ENCODE peak calls at places on chromosome 4, in six cellular contexts. Q, I, C, P, K and D are unnamed samples.
A peak's percentile ranks its signal among the peaks of the same experiment; 100 is the strongest.

GRCh38 chr4:3206439-3207100 is 42.4 kb upstream of the MSANTD1 start:
- DNase-seq in Q (no peak), I (no peak), C (no peak), P (peak; percentile 40), K (no peak), D (no peak)

GRCh38 chr4:187598246-187598645 is 397.3 kb upstream of the ZFP42 start:
- DNase-seq in Q (no peak), I (no peak), C (no peak), P (no peak), K (no peak), D (no peak)

GRCh38 chr4:15756361-15756861 is 21.7 kb upstream of the CD38 start:
- DNase-seq in Q (no peak), I (no peak), C (no peak), P (no peak), K (peak; percentile 33), D (no peak)

GRCh38 chr4:104491826-104492771 is 2.6 kb downstream of the CXXC4 start:
- DNase-seq in Q (no peak), I (no peak), C (no peak), P (no peak), K (peak; percentile 3), D (no peak)

GRCh38 chr4:1812720-1813119 is 19.6 kb downstream of the FGFR3 start:
- DNase-seq in Q (no peak), I (no peak), C (no peak), P (no peak), K (no peak), D (no peak)

GRCh38 chr4:84389406-84389805 is 109.7 kb downstream of the NKX6-1 start:
- DNase-seq in Q (no peak), I (no peak), C (no peak), P (no peak), K (peak; percentile 23), D (no peak)

GRCh38 chr4:138222041-138222440 is 20.1 kb downstream of the SLC7A11 start:
- DNase-seq in Q (no peak), I (no peak), C (no peak), P (no peak), K (peak; percentile 83), D (peak; percentile 70)

GRCh38 chr4:38529189-38530115 is 134.5 kb upstream of the KLF3 start:
- DNase-seq in Q (no peak), I (peak; percentile 20), C (peak; percentile 63), P (no peak), K (no peak), D (no peak)

GRCh38 chr4:145285928-145286327 is 105.5 kb upstream of the OTUD4 start:
- DNase-seq in Q (no peak), I (no peak), C (no peak), P (no peak), K (peak; percentile 83), D (no peak)

GRCh38 chr4:19993222-19993621 is 258.5 kb upstream of the SLIT2 start:
- DNase-seq in Q (no peak), I (no peak), C (no peak), P (no peak), K (peak; percentile 67), D (no peak)

GRCh38 chr4:183658362-183659028 is 490 bp downstream of the RWDD4 start:
- DNase-seq in Q (no peak), I (peak; percentile 32), C (peak; percentile 74), P (peak; percentile 67), K (peak; percentile 59), D (no peak)

GRCh38 chr4:176635372-176636261 is 157.1 kb downstream of the VEGFC start:
- DNase-seq in Q (peak; percentile 10), I (no peak), C (no peak), P (no peak), K (peak; percentile 96), D (no peak)

GRCh38 chr4:4289575-4289929 is 402 bp downstream of the LYAR start:
- DNase-seq in Q (no peak), I (no peak), C (no peak), P (no peak), K (peak; percentile 68), D (no peak)

GRCh38 chr4:108535757-108536156 is 84.6 kb upstream of the RPL34 start:
- DNase-seq in Q (no peak), I (no peak), C (no peak), P (no peak), K (no peak), D (no peak)

GRCh38 chr4:41142946-41143720 is 71.2 kb downstream of the APBB2 start:
- DNase-seq in Q (no peak), I (peak; percentile 28), C (no peak), P (peak; percentile 79), K (peak; percentile 94), D (peak; percentile 84)

GRCh38 chr4:16659120-16659519 is 239.3 kb downstream of the LDB2 start:
- DNase-seq in Q (no peak), I (no peak), C (no peak), P (no peak), K (peak; percentile 31), D (no peak)

GRCh38 chr4:178356725-178357124 is 914.5 kb upstream of the AGA start:
- DNase-seq in Q (no peak), I (no peak), C (no peak), P (no peak), K (no peak), D (no peak)

GRCh38 chr4:168551945-168552695 is 55.3 kb downstream of the PALLD start:
- DNase-seq in Q (no peak), I (no peak), C (no peak), P (no peak), K (peak; percentile 26), D (no peak)

GRCh38 chr4:26252349-26252748 is 68.5 kb upstream of the RBPJ start:
- DNase-seq in Q (no peak), I (no peak), C (no peak), P (no peak), K (peak; percentile 13), D (no peak)

GRCh38 chr4:80307774-80308465 is 27.6 kb upstream of the CFAP299 start:
- DNase-seq in Q (no peak), I (no peak), C (no peak), P (no peak), K (peak; percentile 86), D (no peak)

GRCh38 chr4:15707363-15707715 is 4.5 kb downstream of the BST1 start:
- DNase-seq in Q (no peak), I (no peak), C (no peak), P (no peak), K (peak; percentile 26), D (no peak)

GRCh38 chr4:125703443-125703842 is 388.7 kb downstream of the FAT4 start:
- DNase-seq in Q (no peak), I (no peak), C (no peak), P (no peak), K (peak; percentile 62), D (no peak)

GRCh38 chr4:140865253-140865652 is 109.1 kb upstream of the TBC1D9 start:
- DNase-seq in Q (no peak), I (no peak), C (no peak), P (no peak), K (no peak), D (no peak)

GRCh38 chr4:87947381-87948160 is 27.9 kb upstream of the SPP1 start:
- DNase-seq in Q (no peak), I (no peak), C (no peak), P (no peak), K (no peak), D (no peak)

GRCh38 chr4:179164642-179165338 is 1722.6 kb upstream of the AGA start:
- DNase-seq in Q (no peak), I (no peak), C (no peak), P (no peak), K (no peak), D (no peak)

DNA sequence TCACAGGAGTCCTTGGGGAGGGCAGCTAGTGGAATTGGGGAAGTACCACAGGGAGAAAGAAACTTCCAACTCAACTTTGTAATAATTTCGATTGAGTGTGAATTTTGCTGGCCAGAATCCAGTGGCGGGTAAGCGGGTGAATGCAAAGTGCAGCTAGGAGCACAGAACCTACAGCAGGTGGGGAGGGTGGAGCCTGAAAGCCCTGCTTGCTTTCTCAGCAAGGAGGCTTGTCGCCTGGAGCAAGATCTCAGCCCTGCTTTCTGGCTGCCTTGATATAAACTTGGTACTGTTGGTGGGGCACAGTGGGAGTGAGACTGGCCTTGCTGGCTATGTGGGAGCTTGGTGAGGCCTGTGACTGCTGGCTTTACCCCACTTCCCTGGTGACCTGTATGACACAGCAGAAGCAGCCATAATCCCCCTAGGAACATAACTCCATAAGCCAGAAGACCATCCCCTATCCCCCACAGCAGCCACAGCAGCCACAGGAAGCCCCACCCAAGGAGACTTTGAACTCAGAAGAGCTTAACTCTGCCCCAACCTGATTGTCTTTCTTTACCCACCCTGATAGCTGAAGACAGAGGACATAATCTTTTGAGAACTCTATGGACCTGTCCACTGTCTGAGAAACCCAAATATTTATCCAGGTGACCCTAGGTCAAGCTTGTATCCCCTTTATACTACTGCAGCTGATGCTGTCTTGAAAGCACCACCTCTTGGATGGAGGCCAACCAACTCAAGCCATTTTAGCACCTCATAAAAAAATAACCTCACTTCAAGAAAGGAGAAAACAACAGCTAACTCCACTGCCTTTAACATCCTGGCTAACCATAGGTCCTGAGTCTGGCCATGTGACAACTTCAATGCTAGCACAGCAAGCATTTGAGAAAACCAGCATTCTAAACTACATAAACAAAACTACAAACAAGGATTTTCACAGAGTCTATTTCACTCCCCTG is 87.2 kb upstream of the PDE5A start:
- DNase-seq in Q (no peak), I (no peak), C (no peak), P (no peak), K (no peak), D (no peak)
- H3K9me3 ChIP-seq in Q (peaks cover 13% of the 10 kb centered on the region), I (peaks cover 51% of the 10 kb centered on the region), C (peaks cover 7% of the 10 kb centered on the region), P (no peaks in the 10 kb centered on the region), K (peaks cover 4% of the 10 kb centered on the region), D (peaks cover 14% of the 10 kb centered on the region)

DNA sequence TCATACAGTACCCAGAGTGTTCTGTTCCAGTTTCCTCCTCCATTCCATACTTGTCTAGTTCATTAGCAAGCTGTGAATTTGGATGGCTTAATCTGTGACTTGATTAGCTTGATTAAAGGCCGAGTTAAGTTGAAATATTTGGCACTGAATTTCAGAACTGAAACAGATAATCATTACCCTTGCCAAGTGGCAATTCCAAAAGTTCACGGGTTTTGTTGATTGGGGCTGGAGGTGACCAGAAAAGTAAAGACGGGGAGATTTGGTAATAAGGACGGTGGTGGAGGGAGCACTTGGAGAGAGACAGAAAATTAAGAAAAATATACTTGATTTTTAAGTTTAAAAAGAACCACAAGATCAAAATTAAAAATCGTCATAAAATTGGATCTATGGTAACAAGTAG is 21.9 kb upstream of the KLHL2 start:
- DNase-seq in Q (no peak), I (no peak), C (no peak), P (no peak), K (no peak), D (no peak)
- H3K9me3 ChIP-seq in Q (no peaks in the 10 kb centered on the region), I (no peaks in the 10 kb centered on the region), C (no peaks in the 10 kb centered on the region), P (no peaks in the 10 kb centered on the region), K (no peaks in the 10 kb centered on the region), D (no peaks in the 10 kb centered on the region)

GRCh38 chr4:185186769-185187168 is 17.0 kb downstream of the CFAP97 start:
- DNase-seq in Q (no peak), I (no peak), C (no peak), P (no peak), K (no peak), D (no peak)

GRCh38 chr4:185179488-185179887 is 24.3 kb downstream of the CFAP97 start:
- DNase-seq in Q (no peak), I (no peak), C (no peak), P (no peak), K (no peak), D (no peak)

GRCh38 chr4:185183622-185184281 is 20.0 kb downstream of the CFAP97 start:
- DNase-seq in Q (no peak), I (peak; percentile 53), C (no peak), P (peak; percentile 81), K (peak; percentile 96), D (peak; percentile 84)

GRCh38 chr4:185182196-185182595 is 21.6 kb downstream of the CFAP97 start:
- DNase-seq in Q (no peak), I (no peak), C (no peak), P (no peak), K (no peak), D (no peak)
- H3K9me3 ChIP-seq in Q (no peaks in the 10 kb centered on the region), I (no peaks in the 10 kb centered on the region), C (no peaks in the 10 kb centered on the region), P (no peaks in the 10 kb centered on the region), K (no peaks in the 10 kb centered on the region), D (no peaks in the 10 kb centered on the region)

GRCh38 chr4:29908276-29908675 is 811.9 kb upstream of the PCDH7 start:
- DNase-seq in Q (no peak), I (no peak), C (no peak), P (no peak), K (no peak), D (no peak)
- H3K9me3 ChIP-seq in Q (no peaks in the 10 kb centered on the region), I (peaks cover 13% of the 10 kb centered on the region), C (no peaks in the 10 kb centered on the region), P (no peaks in the 10 kb centered on the region), K (peaks cover 3% of the 10 kb centered on the region), D (peaks cover 4% of the 10 kb centered on the region)